ENCODE peak calls at places on chromosomes 11 and 22, in ten cellular contexts. One of them, this sample, is unnamed.

GRCh38 chr11:47020793-47021624 is 84.4 kb downstream of the CSTPP1 start:
- DNase-seq in GM23248: no peak
- DNase-seq in GM23338: peak; percentile 35
- DNase-seq in upper lobe of right lung: no peak
- DNase-seq in brain microvascular endothelial cell: no peak
- DNase-seq in kidney: no peak
- DNase-seq in CD8-positive, alpha-beta memory T cell: no peak
- DNase-seq in caudate nucleus: no peak
- DNase-seq in SJSA1: no peak
- DNase-seq in lower lobe of right lung: no peak
- DNase-seq in this sample: no peak

GRCh38 chr22:21624120-21624879 is 5.5 kb downstream of the YDJC start:
- DNase-seq in GM23248: peak; percentile 62
- DNase-seq in GM23338: peak; percentile 89
- DNase-seq in upper lobe of right lung: no peak
- DNase-seq in brain microvascular endothelial cell: no peak
- DNase-seq in kidney: no peak
- DNase-seq in CD8-positive, alpha-beta memory T cell: peak; percentile 23
- DNase-seq in caudate nucleus: no peak
- DNase-seq in SJSA1: no peak
- DNase-seq in lower lobe of right lung: no peak
- DNase-seq in this sample: no peak

GRCh38 chr22:29713156-29713715 is 6.6 kb upstream of the CABP7 start:
- DNase-seq in GM23248: no peak
- DNase-seq in GM23338: no peak
- DNase-seq in upper lobe of right lung: no peak
- DNase-seq in brain microvascular endothelial cell: no peak
- DNase-seq in kidney: no peak
- DNase-seq in CD8-positive, alpha-beta memory T cell: no peak
- DNase-seq in caudate nucleus: no peak
- DNase-seq in SJSA1: no peak
- DNase-seq in lower lobe of right lung: no peak
- DNase-seq in this sample: no peak

GRCh38 chr11:7595951-7596350 is 77.3 kb downstream of the CYB5R2 start:
- DNase-seq in GM23248: no peak
- DNase-seq in GM23338: no peak
- DNase-seq in upper lobe of right lung: no peak
- DNase-seq in brain microvascular endothelial cell: no peak
- DNase-seq in kidney: no peak
- DNase-seq in CD8-positive, alpha-beta memory T cell: no peak
- DNase-seq in caudate nucleus: no peak
- DNase-seq in SJSA1: no peak
- DNase-seq in lower lobe of right lung: no peak
- DNase-seq in this sample: no peak

GRCh38 chr22:32905400-32905799 is 103.9 kb downstream of the TIMP3 start:
- DNase-seq in GM23248: no peak
- DNase-seq in GM23338: no peak
- DNase-seq in upper lobe of right lung: no peak
- DNase-seq in brain microvascular endothelial cell: no peak
- DNase-seq in kidney: no peak
- DNase-seq in CD8-positive, alpha-beta memory T cell: no peak
- DNase-seq in caudate nucleus: no peak
- DNase-seq in SJSA1: no peak
- DNase-seq in lower lobe of right lung: no peak
- DNase-seq in this sample: no peak

GRCh38 chr22:21621891-21622623 is 7.8 kb downstream of the YDJC start:
- DNase-seq in GM23248: peak; percentile 40
- DNase-seq in GM23338: no peak
- DNase-seq in upper lobe of right lung: no peak
- DNase-seq in brain microvascular endothelial cell: no peak
- DNase-seq in kidney: no peak
- DNase-seq in CD8-positive, alpha-beta memory T cell: no peak
- DNase-seq in caudate nucleus: no peak
- DNase-seq in SJSA1: no peak
- DNase-seq in lower lobe of right lung: peak; percentile 67
- DNase-seq in this sample: no peak

GRCh38 chr22:30865656-30866055 is 102.9 kb downstream of the MORC2 start:
- DNase-seq in GM23248: no peak
- DNase-seq in GM23338: no peak
- DNase-seq in upper lobe of right lung: peak; percentile 35
- DNase-seq in brain microvascular endothelial cell: no peak
- DNase-seq in kidney: no peak
- DNase-seq in CD8-positive, alpha-beta memory T cell: no peak
- DNase-seq in caudate nucleus: no peak
- DNase-seq in SJSA1: peak; percentile 36
- DNase-seq in lower lobe of right lung: no peak
- DNase-seq in this sample: no peak

GRCh38 chr22:19799322-19800190 is 39.0 kb downstream of the TBX1 start:
- DNase-seq in GM23248: peak; percentile 98
- DNase-seq in GM23338: peak; percentile 40
- DNase-seq in upper lobe of right lung: no peak
- DNase-seq in brain microvascular endothelial cell: peak; percentile 74
- DNase-seq in kidney: peak; percentile 61
- DNase-seq in CD8-positive, alpha-beta memory T cell: no peak
- DNase-seq in caudate nucleus: no peak
- DNase-seq in SJSA1: peak; percentile 96
- DNase-seq in lower lobe of right lung: peak; percentile 41
- DNase-seq in this sample: no peak

GRCh38 chr11:128521697-128522062 is 65.7 kb downstream of the ETS1 start:
- DNase-seq in GM23248: peak; percentile 43
- DNase-seq in GM23338: no peak
- DNase-seq in upper lobe of right lung: peak; percentile 71
- DNase-seq in brain microvascular endothelial cell: no peak
- DNase-seq in kidney: peak; percentile 84
- DNase-seq in CD8-positive, alpha-beta memory T cell: no peak
- DNase-seq in caudate nucleus: no peak
- DNase-seq in SJSA1: no peak
- DNase-seq in lower lobe of right lung: peak; percentile 51
- DNase-seq in this sample: no peak

GRCh38 chr22:49202226-49202625 is 625.4 kb downstream of the BRD1 start:
- DNase-seq in GM23248: no peak
- DNase-seq in GM23338: no peak
- DNase-seq in upper lobe of right lung: peak; percentile 44
- DNase-seq in brain microvascular endothelial cell: no peak
- DNase-seq in kidney: peak; percentile 22
- DNase-seq in CD8-positive, alpha-beta memory T cell: no peak
- DNase-seq in caudate nucleus: no peak
- DNase-seq in SJSA1: peak; percentile 36
- DNase-seq in lower lobe of right lung: peak; percentile 27
- DNase-seq in this sample: no peak

GRCh38 chr11:85595285-85595884 is 31.8 kb downstream of the DLG2 start:
- DNase-seq in GM23248: peak; percentile 73
- DNase-seq in GM23338: peak; percentile 59
- DNase-seq in upper lobe of right lung: no peak
- DNase-seq in brain microvascular endothelial cell: no peak
- DNase-seq in kidney: no peak
- DNase-seq in CD8-positive, alpha-beta memory T cell: peak; percentile 42
- DNase-seq in caudate nucleus: no peak
- DNase-seq in SJSA1: no peak
- DNase-seq in lower lobe of right lung: no peak
- DNase-seq in this sample: peak; percentile 18

GRCh38 chr11:74680703-74681531 is 50.3 kb downstream of the CHRDL2 start:
- DNase-seq in GM23248: no peak
- DNase-seq in GM23338: no peak
- DNase-seq in upper lobe of right lung: peak; percentile 47
- DNase-seq in brain microvascular endothelial cell: no peak
- DNase-seq in kidney: peak; percentile 49
- DNase-seq in CD8-positive, alpha-beta memory T cell: no peak
- DNase-seq in caudate nucleus: no peak
- DNase-seq in SJSA1: no peak
- DNase-seq in lower lobe of right lung: no peak
- DNase-seq in this sample: no peak

GRCh38 chr11:11478687-11479086 is 125.6 kb upstream of the CSNK2A3 start:
- DNase-seq in GM23248: no peak
- DNase-seq in GM23338: peak; percentile 83
- DNase-seq in upper lobe of right lung: no peak
- DNase-seq in brain microvascular endothelial cell: no peak
- DNase-seq in kidney: no peak
- DNase-seq in CD8-positive, alpha-beta memory T cell: no peak
- DNase-seq in caudate nucleus: no peak
- DNase-seq in SJSA1: no peak
- DNase-seq in lower lobe of right lung: no peak
- DNase-seq in this sample: no peak

GRCh38 chr22:44759430-44760310 is 7.3 kb downstream of the ARHGAP8 start:
- DNase-seq in GM23248: no peak
- DNase-seq in GM23338: no peak
- DNase-seq in upper lobe of right lung: no peak
- DNase-seq in brain microvascular endothelial cell: no peak
- DNase-seq in kidney: peak; percentile 51
- DNase-seq in CD8-positive, alpha-beta memory T cell: no peak
- DNase-seq in caudate nucleus: no peak
- DNase-seq in SJSA1: no peak
- DNase-seq in lower lobe of right lung: no peak
- DNase-seq in this sample: no peak

GRCh38 chr11:33329705-33330329 is 72.6 kb downstream of the HIPK3 start:
- DNase-seq in GM23248: peak; percentile 75
- DNase-seq in GM23338: peak; percentile 73
- DNase-seq in upper lobe of right lung: no peak
- DNase-seq in brain microvascular endothelial cell: peak; percentile 65
- DNase-seq in kidney: no peak
- DNase-seq in CD8-positive, alpha-beta memory T cell: peak; percentile 35
- DNase-seq in caudate nucleus: no peak
- DNase-seq in SJSA1: no peak
- DNase-seq in lower lobe of right lung: no peak
- DNase-seq in this sample: peak; percentile 20

GRCh38 chr11:83568474-83568873 is 282.3 kb upstream of the CCDC90B start:
- DNase-seq in GM23248: peak; percentile 47
- DNase-seq in GM23338: no peak
- DNase-seq in upper lobe of right lung: no peak
- DNase-seq in brain microvascular endothelial cell: no peak
- DNase-seq in kidney: no peak
- DNase-seq in CD8-positive, alpha-beta memory T cell: no peak
- DNase-seq in caudate nucleus: no peak
- DNase-seq in SJSA1: no peak
- DNase-seq in lower lobe of right lung: no peak
- DNase-seq in this sample: no peak
- H3K27ac ChIP-seq in GM23248: peak overlapping the region; percentile 35
- H3K27ac ChIP-seq in GM23338: no peak overlapping the region
- H3K27ac ChIP-seq in upper lobe of right lung: no peak overlapping the region
- H3K27ac ChIP-seq in brain microvascular endothelial cell: no peak overlapping the region
- H3K27ac ChIP-seq in kidney: no peak overlapping the region
- H3K27ac ChIP-seq in CD8-positive, alpha-beta memory T cell: no peak overlapping the region
- H3K27ac ChIP-seq in caudate nucleus: peak overlapping the region; percentile 61
- H3K27ac ChIP-seq in SJSA1: no peak overlapping the region
- H3K27ac ChIP-seq in lower lobe of right lung: no peak overlapping the region
- H3K27ac ChIP-seq in this sample: no peak overlapping the region

GRCh38 chr22:27857441-27857840 is 55.9 kb upstream of the MN1 start:
- DNase-seq in GM23248: peak; percentile 85
- DNase-seq in GM23338: no peak
- DNase-seq in upper lobe of right lung: no peak
- DNase-seq in brain microvascular endothelial cell: no peak
- DNase-seq in kidney: no peak
- DNase-seq in CD8-positive, alpha-beta memory T cell: no peak
- DNase-seq in caudate nucleus: no peak
- DNase-seq in SJSA1: no peak
- DNase-seq in lower lobe of right lung: no peak
- DNase-seq in this sample: no peak
- H3K27ac ChIP-seq in GM23248: peak overlapping the region; percentile 48
- H3K27ac ChIP-seq in GM23338: no peak overlapping the region
- H3K27ac ChIP-seq in upper lobe of right lung: no peak overlapping the region
- H3K27ac ChIP-seq in brain microvascular endothelial cell: no peak overlapping the region
- H3K27ac ChIP-seq in kidney: no peak overlapping the region
- H3K27ac ChIP-seq in CD8-positive, alpha-beta memory T cell: no peak overlapping the region
- H3K27ac ChIP-seq in caudate nucleus: no peak overlapping the region
- H3K27ac ChIP-seq in SJSA1: no peak overlapping the region
- H3K27ac ChIP-seq in lower lobe of right lung: no peak overlapping the region
- H3K27ac ChIP-seq in this sample: no peak overlapping the region

GRCh38 chr11:65485820-65486219 is 13.0 kb upstream of the MALAT1 start:
- DNase-seq in GM23248: peak; percentile 49
- DNase-seq in GM23338: peak; percentile 13
- DNase-seq in upper lobe of right lung: no peak
- DNase-seq in brain microvascular endothelial cell: no peak
- DNase-seq in kidney: no peak
- DNase-seq in CD8-positive, alpha-beta memory T cell: no peak
- DNase-seq in caudate nucleus: no peak
- DNase-seq in SJSA1: no peak
- DNase-seq in lower lobe of right lung: no peak
- DNase-seq in this sample: no peak

GRCh38 chr11:65486570-65487466 is 12.0 kb upstream of the MALAT1 start:
- DNase-seq in GM23248: no peak
- DNase-seq in GM23338: no peak
- DNase-seq in upper lobe of right lung: peak; percentile 38
- DNase-seq in brain microvascular endothelial cell: no peak
- DNase-seq in kidney: peak; percentile 37
- DNase-seq in CD8-positive, alpha-beta memory T cell: no peak
- DNase-seq in caudate nucleus: no peak
- DNase-seq in SJSA1: no peak
- DNase-seq in lower lobe of right lung: no peak
- DNase-seq in this sample: no peak

GRCh38 chr11:65479184-65480145 is 19.4 kb upstream of the MALAT1 start:
- DNase-seq in GM23248: peak; percentile 98
- DNase-seq in GM23338: peak; percentile 83
- DNase-seq in upper lobe of right lung: peak; percentile 45
- DNase-seq in brain microvascular endothelial cell: peak; percentile 85
- DNase-seq in kidney: peak; percentile 76
- DNase-seq in CD8-positive, alpha-beta memory T cell: no peak
- DNase-seq in caudate nucleus: peak; percentile 64
- DNase-seq in SJSA1: peak; percentile 88
- DNase-seq in lower lobe of right lung: no peak
- DNase-seq in this sample: no peak

GRCh38 chr11:65478411-65479183 is 20.2 kb upstream of the MALAT1 start:
- DNase-seq in GM23248: peak; percentile 84
- DNase-seq in GM23338: no peak
- DNase-seq in upper lobe of right lung: peak; percentile 80
- DNase-seq in brain microvascular endothelial cell: peak; percentile 77
- DNase-seq in kidney: peak; percentile 93
- DNase-seq in CD8-positive, alpha-beta memory T cell: no peak
- DNase-seq in caudate nucleus: peak; percentile 37
- DNase-seq in SJSA1: no peak
- DNase-seq in lower lobe of right lung: peak; percentile 64
- DNase-seq in this sample: no peak

DNA sequence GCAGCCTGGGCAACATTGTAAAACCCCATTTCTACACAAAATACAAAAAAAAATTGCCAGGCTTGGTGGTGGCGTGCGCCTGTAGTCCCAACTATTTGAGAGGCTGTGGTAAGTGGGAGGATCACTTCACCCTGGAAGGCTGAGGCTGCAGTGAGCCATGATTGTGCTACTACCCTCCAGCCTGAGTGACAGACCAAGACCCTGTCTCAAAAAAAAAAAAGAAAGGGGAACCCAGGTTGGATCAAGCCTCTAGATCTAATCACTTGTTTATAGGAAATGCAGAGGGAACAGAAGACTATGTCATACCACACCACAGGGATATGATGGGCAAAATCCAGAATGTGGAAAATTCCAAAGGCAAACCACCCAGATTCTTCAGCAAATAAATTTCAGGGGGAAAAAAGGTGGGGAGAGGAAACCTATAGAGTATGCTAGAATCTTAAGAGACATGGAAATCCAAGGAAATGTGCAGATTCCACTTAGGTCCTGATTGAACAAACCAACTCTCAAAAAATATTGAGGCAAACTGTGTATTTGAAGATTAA is 16.5 kb upstream of the MALAT1 start:
- DNase-seq in GM23248: no peak
- DNase-seq in GM23338: no peak
- DNase-seq in upper lobe of right lung: no peak
- DNase-seq in brain microvascular endothelial cell: no peak
- DNase-seq in kidney: no peak
- DNase-seq in CD8-positive, alpha-beta memory T cell: no peak
- DNase-seq in caudate nucleus: no peak
- DNase-seq in SJSA1: no peak
- DNase-seq in lower lobe of right lung: no peak
- DNase-seq in this sample: no peak
- H3K27ac ChIP-seq in GM23248: peak overlapping the region; percentile 99
- H3K27ac ChIP-seq in GM23338: no peak overlapping the region
- H3K27ac ChIP-seq in upper lobe of right lung: no peak overlapping the region
- H3K27ac ChIP-seq in brain microvascular endothelial cell: no peak overlapping the region
- H3K27ac ChIP-seq in kidney: no peak overlapping the region
- H3K27ac ChIP-seq in CD8-positive, alpha-beta memory T cell: no peak overlapping the region
- H3K27ac ChIP-seq in caudate nucleus: peak overlapping the region; percentile 59
- H3K27ac ChIP-seq in SJSA1: peak overlapping the region; percentile 65
- H3K27ac ChIP-seq in lower lobe of right lung: no peak overlapping the region
- H3K27ac ChIP-seq in this sample: no peak overlapping the region

GRCh38 chr11:75813622-75814039 is 1.4 kb upstream of the UVRAG start:
- DNase-seq in GM23248: peak; percentile 52
- DNase-seq in GM23338: no peak
- DNase-seq in upper lobe of right lung: no peak
- DNase-seq in brain microvascular endothelial cell: no peak
- DNase-seq in kidney: no peak
- DNase-seq in CD8-positive, alpha-beta memory T cell: no peak
- DNase-seq in caudate nucleus: no peak
- DNase-seq in SJSA1: no peak
- DNase-seq in lower lobe of right lung: no peak
- DNase-seq in this sample: peak; percentile 45
- H3K27ac ChIP-seq in GM23248: peak overlapping the region; percentile 67
- H3K27ac ChIP-seq in GM23338: no peak overlapping the region
- H3K27ac ChIP-seq in upper lobe of right lung: peak overlapping the region; percentile 93
- H3K27ac ChIP-seq in brain microvascular endothelial cell: no peak overlapping the region
- H3K27ac ChIP-seq in kidney: no peak overlapping the region
- H3K27ac ChIP-seq in CD8-positive, alpha-beta memory T cell: peak overlapping the region; percentile 75
- H3K27ac ChIP-seq in caudate nucleus: no peak overlapping the region
- H3K27ac ChIP-seq in SJSA1: no peak overlapping the region
- H3K27ac ChIP-seq in lower lobe of right lung: peak overlapping the region; percentile 95
- H3K27ac ChIP-seq in this sample: peak overlapping the region; percentile 86